ENCODE peak calls at places on chromosomes 5 and 9, in ten cellular contexts. S is aorta; B is MM.1S; O is GM23248; W is ACHN; F is stimulated activated CD4-positive, alpha-beta T cell treated with anti-CD3 and anti-CD28 coated beads, Interleukin-2, amount 100 ng/mL, for 48 hours; I is left cardiac atrium; U is Calu3; J is AG10803; E is fibroblast of pulmonary artery. G is an unnamed sample.

GRCh38 chr5:178458140-178458539 is 132.1 kb downstream of the COL23A1 start:
- DNase-seq in S (no peak), B (no peak), O (no peak), W (no peak), F (no peak), I (no peak), U (no peak), J (no peak), E (no peak), G (no peak)

GRCh38 chr5:57311251-57311650 is 137.4 kb downstream of the GPBP1 start:
- DNase-seq in S (no peak), B (no peak), O (peak), W (no peak), F (no peak), I (no peak), U (no peak), J (peak), E (no peak), G (no peak)

GRCh38 chr9:21812415-21812814 is 10.0 kb downstream of the MTAP start:
- DNase-seq in S (no peak), B (no peak), O (peak), W (no peak), F (no peak), I (no peak), U (peak), J (peak), E (peak), G (no peak)

GRCh38 chr9:34254141-34254913 is 74.7 kb downstream of the KIF24 start:
- DNase-seq in S (peak), B (no peak), O (peak), W (peak), F (no peak), I (peak), U (peak), J (peak), E (peak), G (no peak)

GRCh38 chr5:60066502-60066901 is 173.0 kb upstream of the PDE4D start:
- DNase-seq in S (no peak), B (no peak), O (peak), W (no peak), F (no peak), I (no peak), U (no peak), J (no peak), E (peak), G (peak)

GRCh38 chr9:127917603-127918002 is 762 bp upstream of the ST6GALNAC4 start:
- DNase-seq in S (peak), B (peak), O (no peak), W (no peak), F (no peak), I (peak), U (no peak), J (no peak), E (no peak), G (no peak)

GRCh38 chr5:32707394-32707997 is 3.6 kb upstream of the NPR3 start:
- DNase-seq in S (no peak), B (peak), O (peak), W (peak), F (no peak), I (no peak), U (no peak), J (peak), E (peak), G (no peak)

GRCh38 chr9:5900622-5901021 is 9.9 kb downstream of the MLANA start:
- DNase-seq in S (no peak), B (no peak), O (no peak), W (no peak), F (no peak), I (no peak), U (no peak), J (no peak), E (no peak), G (no peak)

GRCh38 chr9:8188720-8189407 is 389.3 kb upstream of the DMAC1 start:
- DNase-seq in S (no peak), B (no peak), O (no peak), W (no peak), F (peak), I (no peak), U (no peak), J (no peak), E (no peak), G (no peak)